ENCODE peak calls at places on chromosomes 2 and 18, in seven cellular contexts. T is esophagus muscularis mucosa, O is thoracic aorta, P is spleen, X is astrocyte, A is colonic mucosa, F is adrenal gland. I is an unnamed sample. For H3K27me3 and H3K36me3, the result is how much of the 10 kb centered on the place peaks cover.

GRCh38 chr2:29281585-29281984 is 166.4 kb downstream of the CLIP4 start:
- DNase-seq in T (no peak), O (no peak), P (no peak), X (peak), A (no peak), F (peak), I (peak)

GRCh38 chr18:35695803-35696202 is 114.3 kb downstream of the GALNT1 start:
- DNase-seq in T (no peak), O (no peak), P (no peak), X (no peak), A (no peak), F (no peak), I (peak)

GRCh38 chr2:113376248-113376934 is 61.1 kb upstream of the ZNG1B start:
- DNase-seq in T (peak), O (no peak), P (no peak), X (no peak), A (no peak), F (no peak), I (no peak)

GRCh38 chr2:128617029-128617590 is 298.4 kb upstream of the HS6ST1 start:
- DNase-seq in T (no peak), O (no peak), P (peak), X (no peak), A (no peak), F (no peak), I (no peak)

GRCh38 chr2:160970052-160970846 is 190.0 kb upstream of the TANK start:
- DNase-seq in T (no peak), O (no peak), P (no peak), X (peak), A (peak), F (peak), I (no peak)

GRCh38 chr18:23105581-23106219 is 29.6 kb upstream of the CABLES1 start:
- DNase-seq in T (no peak), O (no peak), P (peak), X (no peak), A (peak), F (no peak), I (no peak)

GRCh38 chr2:75577280-75577679 is 16.5 kb upstream of the EVA1A start:
- DNase-seq in T (no peak), O (no peak), P (no peak), X (no peak), A (no peak), F (no peak), I (no peak)

GRCh38 chr2:59885536-59885935 is 667.9 kb downstream of the BCL11A start:
- DNase-seq in T (no peak), O (no peak), P (no peak), X (no peak), A (no peak), F (no peak), I (no peak)

GRCh38 chr2:146123256-146123655 is 1603.3 kb upstream of the ZEB2 start:
- DNase-seq in T (no peak), O (no peak), P (no peak), X (peak), A (no peak), F (no peak), I (no peak)

GRCh38 chr2:172884336-172884735 is 148.7 kb downstream of the RAPGEF4 start:
- DNase-seq in T (peak), O (no peak), P (no peak), X (no peak), A (no peak), F (no peak), I (no peak)

GRCh38 chr2:153871231-153872221 is at the start of gene GALNT13:
- DNase-seq in T (no peak), O (no peak), P (peak), X (peak), A (peak), F (peak), I (no peak)

GRCh38 chr18:63342206-63342605 is 22.6 kb upstream of the BCL2 start:
- DNase-seq in T (no peak), O (no peak), P (no peak), X (no peak), A (no peak), F (no peak), I (no peak)

GRCh38 chr2:148096012-148096411 is 75.1 kb downstream of the MBD5 start:
- DNase-seq in T (no peak), O (no peak), P (no peak), X (no peak), A (no peak), F (no peak), I (no peak)

GRCh38 chr2:132460781-132461180 is 44.2 kb downstream of the GPR39 start:
- DNase-seq in T (no peak), O (no peak), P (no peak), X (peak), A (no peak), F (no peak), I (no peak)

GRCh38 chr2:130915149-130915548 is 78.4 kb downstream of the ARHGEF4 start:
- DNase-seq in T (no peak), O (no peak), P (no peak), X (no peak), A (no peak), F (no peak), I (no peak)

GRCh38 chr18:48828713-48829442 is 121.9 kb downstream of the SMAD7 start:
- DNase-seq in T (no peak), O (no peak), P (peak), X (no peak), A (no peak), F (peak), I (peak)

GRCh38 chr18:3995476-3996102 is 459.5 kb downstream of the DLGAP1 start:
- DNase-seq in T (no peak), O (no peak), P (no peak), X (peak), A (peak), F (peak), I (peak)

GRCh38 chr2:73075477-73076373 is 4.2 kb upstream of the SFXN5 start:
- DNase-seq in T (no peak), O (no peak), P (peak), X (peak), A (no peak), F (peak), I (no peak)

GRCh38 chr2:225556461-225556860 is 157.0 kb downstream of the NYAP2 start:
- DNase-seq in T (no peak), O (no peak), P (no peak), X (no peak), A (no peak), F (no peak), I (no peak)

GRCh38 chr18:23178201-23178600 is 42.9 kb downstream of the CABLES1 start:
- DNase-seq in T (no peak), O (no peak), P (no peak), X (no peak), A (no peak), F (no peak), I (no peak)

GRCh38 chr2:168136392-168136977 is 110.9 kb downstream of the STK39 start:
- DNase-seq in T (no peak), O (no peak), P (no peak), X (peak), A (no peak), F (no peak), I (no peak)

GRCh38 chr2:167438206-167438605 is 549.9 kb downstream of the XIRP2 start:
- DNase-seq in T (no peak), O (no peak), P (no peak), X (peak), A (peak), F (no peak), I (no peak)

GRCh38 chr2:106341666-106342065 is 126.5 kb downstream of the RGPD3 start:
- DNase-seq in T (peak), O (no peak), P (no peak), X (no peak), A (no peak), F (no peak), I (no peak)

GRCh38 chr2:21793461-21793860 is 669.7 kb downstream of the TDRD15 start:
- DNase-seq in T (no peak), O (no peak), P (no peak), X (no peak), A (no peak), F (no peak), I (no peak)

GRCh38 chr18:58057291-58057965 is 13.4 kb downstream of the NEDD4L start:
- DNase-seq in T (no peak), O (no peak), P (no peak), X (no peak), A (no peak), F (no peak), I (no peak)

GRCh38 chr2:233164967-233165366 is 86.5 kb upstream of the ATG16L1 start:
- DNase-seq in T (no peak), O (no peak), P (no peak), X (no peak), A (no peak), F (no peak), I (no peak)

GRCh38 chr2:157751462-157752058 is 122.9 kb upstream of the ACVR1C start:
- DNase-seq in T (no peak), O (no peak), P (no peak), X (peak), A (no peak), F (no peak), I (no peak)

GRCh38 chr2:158380786-158381185 is 75.8 kb downstream of the CCDC148 start:
- DNase-seq in T (no peak), O (no peak), P (no peak), X (no peak), A (no peak), F (no peak), I (no peak)

GRCh38 chr2:233761040-233761769 is 1.1 kb downstream of the UGT1A1 start:
- DNase-seq in T (no peak), O (no peak), P (no peak), X (peak), A (no peak), F (no peak), I (no peak)

GRCh38 chr2:177295479-177295878 is 31.0 kb upstream of the NFE2L2 start:
- DNase-seq in T (no peak), O (no peak), P (no peak), X (peak), A (no peak), F (no peak), I (no peak)

GRCh38 chr2:84881581-84882414 is 914 bp upstream of the TRABD2A start:
- DNase-seq in T (no peak), O (no peak), P (peak), X (peak), A (peak), F (peak), I (peak)
- H3K27me3 ChIP-seq in T (half or more), O (under half), P (under half), X (under half), A (under half), F (under half), I (half or more)

DNA sequence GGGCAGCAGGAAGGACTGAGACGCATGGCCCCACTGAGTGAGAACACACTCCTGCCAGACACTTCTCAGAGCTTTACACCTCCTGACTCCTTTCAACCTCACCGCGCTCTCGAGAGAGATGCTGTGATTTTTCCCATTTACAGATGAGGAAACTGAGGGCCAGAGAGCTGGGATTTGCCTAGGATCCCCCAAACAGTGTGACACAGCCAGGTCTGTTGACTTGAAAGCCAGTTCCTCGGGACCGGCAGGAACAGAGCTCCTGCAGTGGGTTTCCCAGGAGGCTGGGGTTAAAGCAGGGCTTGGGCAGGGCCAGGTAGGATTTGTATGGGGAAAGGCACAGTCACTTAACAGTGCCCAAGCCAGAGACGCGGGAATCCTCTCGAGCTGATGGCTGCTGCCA is 81.9 kb downstream of the STPG4 start:
- DNase-seq in T (no peak), O (no peak), P (no peak), X (no peak), A (no peak), F (no peak), I (no peak)
- H3K27ac ChIP-seq in T (peak), O (peak), P (peak), X (peak), A (peak), F (peak), I (no peak)

GRCh38 chr2:181466661-181467576 is 9.7 kb downstream of the ITGA4 start:
- DNase-seq in T (no peak), O (no peak), P (peak), X (peak), A (peak), F (peak), I (peak)
- H3K36me3 ChIP-seq in T (under half), O (under half), P (under half), X (under half), A (under half), F (under half), I (under half)

GRCh38 chr2:11576398-11576797 is 42.6 kb downstream of the GREB1 start:
- DNase-seq in T (no peak), O (no peak), P (peak), X (no peak), A (no peak), F (no peak), I (no peak)
- H3K27me3 ChIP-seq in T (under half), O (under half), P (under half), X (under half), A (under half), F (under half), I (under half)

DNA sequence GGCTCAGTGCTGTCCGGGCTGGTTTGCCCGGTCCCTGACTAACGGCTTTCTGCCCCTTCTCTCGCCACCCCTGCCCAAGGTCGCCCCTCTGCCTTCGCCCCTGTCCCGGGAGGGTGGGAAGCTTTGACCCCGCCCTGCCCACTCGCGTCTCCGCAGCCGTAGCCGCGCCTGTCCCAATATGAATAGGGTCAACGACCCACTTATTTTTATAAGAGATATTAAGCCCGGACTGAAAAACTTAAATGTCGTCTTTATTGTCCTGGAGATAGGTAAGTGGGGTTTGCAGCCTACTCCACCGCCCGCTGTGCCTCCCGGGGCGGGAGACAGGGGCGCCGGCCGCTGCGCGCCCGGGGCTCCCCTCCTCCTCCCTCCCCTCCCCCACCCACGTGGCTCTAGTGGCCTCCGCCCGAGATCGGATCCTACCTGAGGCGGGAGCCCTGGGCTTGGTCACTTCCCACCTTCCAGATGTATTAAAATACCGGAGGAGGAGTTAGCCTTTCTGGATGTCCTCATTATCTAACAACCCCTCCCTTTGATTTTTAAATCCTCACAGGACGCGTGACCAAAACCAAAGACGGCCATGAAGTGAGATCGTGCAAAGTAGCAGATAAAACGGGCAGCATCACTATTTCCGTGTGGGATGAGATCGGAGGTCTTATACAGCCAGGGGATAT is 638 bp downstream of the NABP1 start:
- DNase-seq in T (no peak), O (peak), P (peak), X (no peak), A (peak), F (peak), I (peak)
- H3K27ac ChIP-seq in T (peak), O (peak), P (peak), X (peak), A (peak), F (peak), I (peak)

GRCh38 chr2:9488583-9489547 is 14.5 kb downstream of the IAH1 start:
- DNase-seq in T (no peak), O (no peak), P (no peak), X (peak), A (no peak), F (no peak), I (no peak)
- H3K36me3 ChIP-seq in T (half or more), O (half or more), P (half or more), X (half or more), A (under half), F (under half), I (half or more)

DNA sequence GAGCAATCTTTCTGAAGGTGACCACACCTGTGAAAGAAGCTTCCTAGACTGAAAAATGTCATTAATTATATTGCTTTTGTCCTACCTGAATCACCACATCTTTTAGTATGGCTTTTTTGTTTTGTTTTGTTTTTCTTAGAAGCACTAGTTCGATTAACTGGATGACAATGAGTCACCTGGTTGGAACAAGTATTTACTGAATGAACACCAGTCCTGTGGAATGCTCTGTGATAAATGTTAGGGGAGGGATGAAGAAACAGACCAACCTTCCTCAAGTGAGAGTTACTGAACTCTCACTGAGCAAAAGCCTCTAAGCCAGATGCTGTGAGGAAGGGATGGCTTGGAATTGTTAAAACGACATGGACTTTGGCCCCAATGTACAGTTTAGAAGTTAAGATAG is 26.8 kb upstream of the DCC start:
- DNase-seq in T (no peak), O (no peak), P (no peak), X (peak), A (no peak), F (no peak), I (no peak)
- H3K27me3 ChIP-seq in T (under half), O (under half), P (under half), X (under half), A (under half), F (under half), I (under half)

GRCh38 chr2:170771049-170771937 is 1.1 kb downstream of the ERICH2 start:
- DNase-seq in T (no peak), O (no peak), P (peak), X (peak), A (no peak), F (no peak), I (no peak)

GRCh38 chr2:170770008-170770303 is 222 bp upstream of the ERICH2 start:
- DNase-seq in T (no peak), O (no peak), P (no peak), X (no peak), A (no peak), F (no peak), I (no peak)

GRCh38 chr2:170774074-170774473 is 3.9 kb downstream of the ERICH2 start:
- DNase-seq in T (no peak), O (no peak), P (no peak), X (no peak), A (no peak), F (no peak), I (no peak)

GRCh38 chr2:170772295-170772694 is 2.1 kb downstream of the ERICH2 start:
- DNase-seq in T (no peak), O (no peak), P (no peak), X (no peak), A (no peak), F (no peak), I (no peak)

GRCh38 chr2:170770304-170771048 is at the start of gene ERICH2:
- DNase-seq in T (no peak), O (peak), P (peak), X (peak), A (peak), F (peak), I (peak)
- H3K27ac ChIP-seq in T (peak), O (peak), P (no peak), X (no peak), A (peak), F (peak), I (peak)

GRCh38 chr2:50335852-50336251 is 696.1 kb downstream of the NRXN1 start:
- DNase-seq in T (no peak), O (no peak), P (no peak), X (no peak), A (no peak), F (no peak), I (no peak)
- H3K36me3 ChIP-seq in T (under half), O (under half), P (under half), X (under half), A (under half), F (under half), I (under half)

GRCh38 chr2:170822885-170823799 is 6.5 kb downstream of the GAD1 start:
- DNase-seq in T (no peak), O (no peak), P (peak), X (no peak), A (no peak), F (no peak), I (no peak)

GRCh38 chr2:170822292-170822884 is 5.7 kb downstream of the GAD1 start:
- DNase-seq in T (no peak), O (no peak), P (peak), X (no peak), A (no peak), F (no peak), I (no peak)

GRCh38 chr2:170821631-170822291 is 5.1 kb downstream of the GAD1 start:
- DNase-seq in T (no peak), O (no peak), P (peak), X (no peak), A (no peak), F (no peak), I (no peak)

GRCh38 chr2:170824526-170825015 is 7.9 kb downstream of the GAD1 start:
- DNase-seq in T (no peak), O (no peak), P (no peak), X (no peak), A (no peak), F (no peak), I (no peak)

GRCh38 chr2:170823800-170824153 is 7.1 kb downstream of the GAD1 start:
- DNase-seq in T (no peak), O (no peak), P (no peak), X (no peak), A (no peak), F (no peak), I (no peak)
- H3K27me3 ChIP-seq in T (half or more), O (under half), P (half or more), X (half or more), A (half or more), F (under half), I (half or more)

I was measured in stomach.